ENCODE peak calls at places on chromosomes 6 and 20, in seven cellular contexts. D is foreskin fibroblast, O is NCI-H510A, V is putamen, G is NCI-H1694 treated with DMSO at 0.1 percent for 48 hours, Q is myocyte, J is SW480. H is an unnamed sample.

GRCh38 chr6:131510094-131510493 is 62.9 kb upstream of the ARG1 start:
- DNase-seq in O (no peak), Q (no peak), G (no peak), V (no peak), D (no peak), J (no peak), H (no peak)

GRCh38 chr6:116969211-116969863 is 92.3 kb downstream of the RFX6 start:
- DNase-seq in V (peak), D (peak), O (no peak), G (peak), Q (peak), J (peak), H (no peak)

GRCh38 chr20:43209831-43210230 is 20.1 kb upstream of the PTPRT start:
- DNase-seq in O (no peak), J (no peak), Q (no peak), G (no peak), V (no peak), D (no peak), H (no peak)

GRCh38 chr20:48839518-48839917 is 11.7 kb upstream of the PREX1 start:
- DNase-seq in V (no peak), G (no peak), D (no peak), O (no peak), J (no peak), Q (no peak), H (no peak)

GRCh38 chr6:34888441-34888820 is 589 bp upstream of the TAF11 start:
- DNase-seq in D (no peak), G (no peak), Q (no peak), V (no peak), J (no peak), O (no peak), H (no peak)

GRCh38 chr6:56004421-56004820 is 129.0 kb upstream of the BMP5 start:
- DNase-seq in G (no peak), O (no peak), J (no peak), Q (peak), D (peak), V (no peak), H (no peak)

GRCh38 chr6:16719488-16719887 is 41.8 kb downstream of the ATXN1 start:
- DNase-seq in G (no peak), O (no peak), Q (peak), V (no peak), D (no peak), J (no peak), H (no peak)

GRCh38 chr6:79536615-79536968 is 638 bp downstream of the LCA5 start:
- DNase-seq in D (peak), Q (peak), V (peak), G (no peak), J (peak), O (no peak), H (peak)

GRCh38 chr6:142925575-142926110 is 19.3 kb downstream of the HIVEP2 start:
- DNase-seq in J (peak), G (no peak), O (no peak), D (no peak), Q (no peak), V (no peak), H (no peak)

GRCh38 chr6:111550953-111551352 is 54.7 kb downstream of the TRAF3IP2 start:
- DNase-seq in J (no peak), G (no peak), Q (peak), V (no peak), O (no peak), D (no peak), H (no peak)

H was measured in right atrium auricular region.